ENCODE peak calls at places on chromosome 20, in five cellular contexts. D is fibroblast of lung, X is prostate gland, L is astrocyte, K is A549. T is an unnamed sample.

GRCh38 chr20:36885355-36885754 is 9.4 kb downstream of the TLDC2 start:
- DNase-seq in L (no peak), X (no peak), K (peak; percentile 50), D (peak; percentile 29), T (no peak)

GRCh38 chr20:50821994-50822393 is 27.1 kb downstream of the BCAS4 start:
- DNase-seq in L (no peak), D (no peak), X (no peak), K (no peak), T (no peak)

GRCh38 chr20:49397525-49397924 is 84.9 kb downstream of the KCNB1 start:
- DNase-seq in K (peak; percentile 25), D (peak; percentile 28), L (no peak), X (no peak), T (peak; percentile 66)

GRCh38 chr20:46814366-46815232 is 80.0 kb upstream of the EYA2 start:
- DNase-seq in D (peak; percentile 22), L (peak; percentile 85), K (peak; percentile 92), X (peak; percentile 29), T (peak; percentile 62)

GRCh38 chr20:4483481-4483880 is 238.2 kb upstream of the PRND start:
- DNase-seq in L (peak; percentile 30), D (peak; percentile 82), K (no peak), X (no peak), T (peak; percentile 77)

GRCh38 chr20:14449323-14449722 is 111.9 kb upstream of the FLRT3 start:
- DNase-seq in K (no peak), L (no peak), X (no peak), D (peak; percentile 47), T (no peak)

GRCh38 chr20:9203081-9203447 is 134.2 kb downstream of the PLCB4 start:
- DNase-seq in L (no peak), K (no peak), D (peak; percentile 2), X (no peak), T (no peak)

GRCh38 chr20:6884114-6884513 is 116.6 kb downstream of the BMP2 start:
- DNase-seq in L (no peak), X (no peak), D (no peak), K (no peak), T (no peak)

GRCh38 chr20:58466729-58467571 is 48.2 kb downstream of the APCDD1L start:
- DNase-seq in D (no peak), K (no peak), L (no peak), X (no peak), T (no peak)

GRCh38 chr20:22719250-22719649 is 134.9 kb upstream of the FOXA2 start:
- DNase-seq in D (no peak), K (no peak), X (no peak), L (no peak), T (no peak)

GRCh38 chr20:36467076-36467999 is 74.0 kb upstream of the MYL9 start:
- DNase-seq in K (no peak), X (no peak), D (peak; percentile 42), L (no peak), T (peak; percentile 62)

GRCh38 chr20:9286501-9286900 is 217.6 kb downstream of the PLCB4 start:
- DNase-seq in L (peak; percentile 37), X (no peak), D (no peak), K (no peak), T (no peak)

GRCh38 chr20:53901697-53902096 is 168.7 kb downstream of the BCAS1 start:
- DNase-seq in X (no peak), L (no peak), D (no peak), K (no peak), T (no peak)

GRCh38 chr20:46826343-46826984 is 68.2 kb upstream of the EYA2 start:
- DNase-seq in L (peak; percentile 36), K (no peak), X (no peak), D (no peak), T (peak; percentile 52)

GRCh38 chr20:4844325-4844724 is 122.6 kb downstream of the PRND start:
- DNase-seq in D (no peak), X (no peak), K (no peak), L (no peak), T (no peak)

GRCh38 chr20:59985864-59986263 is 27.6 kb downstream of the CDH26 start:
- DNase-seq in K (no peak), D (no peak), L (no peak), X (no peak), T (no peak)

GRCh38 chr20:59945731-59946130 is 5.5 kb downstream of the FAM217B start:
- DNase-seq in X (no peak), L (no peak), D (no peak), K (no peak), T (peak; percentile 55)

GRCh38 chr20:20527661-20528060 is 159.8 kb downstream of the INSM1 start:
- DNase-seq in X (no peak), L (no peak), K (no peak), D (no peak), T (no peak)

GRCh38 chr20:36543187-36544133 is 2.1 kb downstream of the MYL9 start:
- DNase-seq in X (no peak), D (peak; percentile 83), K (no peak), L (peak; percentile 64), T (peak; percentile 84)

GRCh38 chr20:33506576-33506975 is 16.7 kb downstream of the CBFA2T2 start:
- DNase-seq in X (no peak), D (no peak), K (no peak), L (no peak), T (peak; percentile 29)

GRCh38 chr20:11076434-11076833 is 402.6 kb upstream of the JAG1 start:
- DNase-seq in D (no peak), X (no peak), K (no peak), L (no peak), T (no peak)

GRCh38 chr20:36251426-36251825 is 15.1 kb downstream of the AAR2 start:
- DNase-seq in L (no peak), D (no peak), X (no peak), K (no peak), T (no peak)

GRCh38 chr20:50510706-50511401 is 671 bp downstream of the PTPN1 start:
- DNase-seq in L (no peak), D (no peak), X (no peak), K (no peak), T (no peak)

GRCh38 chr20:13990465-13990864 is at the start of gene SEL1L2:
- DNase-seq in L (no peak), X (no peak), D (no peak), K (no peak), T (no peak)

GRCh38 chr20:12816009-12816408 is 192.8 kb upstream of the SPTLC3 start:
- DNase-seq in X (no peak), K (no peak), D (no peak), L (no peak), T (no peak)

GRCh38 chr20:34559311-34560140 is 1.0 kb downstream of the MAP1LC3A start:
- DNase-seq in D (peak; percentile 5), K (no peak), L (no peak), X (no peak), T (no peak)

GRCh38 chr20:51562027-51562333 is 19.5 kb upstream of the NFATC2 start:
- DNase-seq in L (peak; percentile 26), D (peak; percentile 33), K (peak; percentile 26), X (no peak), T (no peak)

GRCh38 chr20:38321959-38322598 is 18.1 kb downstream of the BPI start:
- DNase-seq in K (peak; percentile 55), X (peak; percentile 34), D (peak; percentile 81), L (peak; percentile 31), T (peak; percentile 70)

GRCh38 chr20:53875452-53875851 is 194.9 kb downstream of the BCAS1 start:
- DNase-seq in D (no peak), L (no peak), K (no peak), X (no peak), T (no peak)

GRCh38 chr20:38076548-38076947 is 43.0 kb downstream of the RPRD1B start:
- DNase-seq in D (no peak), K (no peak), X (no peak), L (no peak), T (no peak)

GRCh38 chr20:56247954-56248782 is at the start of gene MC3R:
- DNase-seq in X (peak; percentile 61), D (peak; percentile 28), K (peak; percentile 26), L (peak; percentile 2), T (peak; percentile 50)

GRCh38 chr20:11090751-11091150 is 417.0 kb upstream of the JAG1 start:
- DNase-seq in D (no peak), L (no peak), X (no peak), K (no peak), T (no peak)

GRCh38 chr20:15200139-15200538 is 862.7 kb upstream of the FLRT3 start:
- DNase-seq in X (no peak), D (no peak), K (no peak), L (no peak), T (no peak)

GRCh38 chr20:32062776-32063170 is 10.7 kb downstream of the HCK start:
- DNase-seq in D (no peak), L (no peak), K (no peak), X (no peak), T (no peak)
- H3K4me3 ChIP-seq in D (no peak overlapping the region), L (no peak overlapping the region), K (no peak overlapping the region), X (no peak overlapping the region), T (no peak overlapping the region)

DNA sequence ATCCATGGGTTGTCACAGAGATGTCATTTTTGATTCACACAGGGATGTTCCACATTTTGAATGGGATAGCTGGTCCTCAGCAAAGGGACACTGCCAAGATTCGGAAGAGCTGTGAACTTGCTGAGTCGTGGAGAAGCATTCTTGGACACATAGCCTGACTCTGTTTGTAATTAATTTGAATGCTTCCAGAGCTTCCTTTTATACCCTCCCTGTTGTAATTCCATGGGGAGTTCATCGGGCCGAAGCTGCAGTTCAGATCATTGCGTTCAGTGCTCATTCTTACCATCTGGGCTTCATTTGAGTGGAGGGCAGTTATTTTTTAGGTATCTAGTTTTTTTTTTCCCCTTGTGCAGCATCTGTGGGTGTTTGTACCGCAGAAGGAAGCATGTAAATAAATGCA is 126.5 kb downstream of the SLC24A3 start:
- DNase-seq in D (no peak), L (no peak), K (no peak), X (no peak), T (no peak)
- H3K4me3 ChIP-seq in D (no peak overlapping the region), L (no peak overlapping the region), K (no peak overlapping the region), X (no peak overlapping the region), T (no peak overlapping the region)

GRCh38 chr20:61391185-61391584 is 139.1 kb downstream of the CDH4 start:
- DNase-seq in K (no peak), X (no peak), L (no peak), D (no peak), T (no peak)
- H3K4me3 ChIP-seq in K (no peak overlapping the region), X (no peak overlapping the region), L (no peak overlapping the region), D (no peak overlapping the region), T (no peak overlapping the region)

GRCh38 chr20:57395111-57395959 is 4.1 kb downstream of the RBM38 start:
- DNase-seq in D (peak; percentile 50), X (peak; percentile 53), K (no peak), L (peak; percentile 80), T (peak; percentile 66)
- H3K4me3 ChIP-seq in D (peak overlapping the region; percentile 10), X (no peak overlapping the region), K (no peak overlapping the region), L (no peak overlapping the region), T (no peak overlapping the region)

T was measured in AG10803.